ENCODE peak calls at places on chromosomes 3 and 15, in seven cellular contexts. R is OCI-LY7, X is GM23248, J is HepG2, P is GM23338, N is PC-3, D is IMR-90. W is an unnamed sample. For H4K20me1, the result is how much of the 10 kb centered on the place peaks cover.

GRCh38 chr3:111072016-111072891 is 638 bp downstream of the NECTIN3 start:
- DNase-seq in P (peak), R (no peak), N (peak), D (peak), X (peak), J (peak), W (no peak)

GRCh38 chr3:107561980-107562379 is 39.2 kb downstream of the BBX start:
- DNase-seq in P (no peak), D (peak), J (no peak), R (no peak), N (no peak), X (peak), W (no peak)

GRCh38 chr3:103341078-103341477 is 906.3 kb downstream of the ZPLD1 start:
- DNase-seq in X (no peak), P (no peak), J (no peak), D (no peak), N (no peak), R (no peak), W (no peak)

GRCh38 chr3:114758828-114759709 is 388.0 kb downstream of the ZBTB20 start:
- DNase-seq in D (peak), P (no peak), R (no peak), J (peak), N (no peak), X (peak), W (no peak)

GRCh38 chr15:69919816-69920215 is 177.9 kb downstream of the TLE3 start:
- DNase-seq in P (peak), R (peak), D (no peak), N (no peak), X (no peak), J (no peak), W (no peak)

GRCh38 chr15:64779630-64780029 is 4.2 kb upstream of the RBPMS2 start:
- DNase-seq in R (no peak), D (no peak), P (no peak), N (no peak), J (no peak), X (no peak), W (no peak)

GRCh38 chr15:52010633-52011595 is 8.1 kb upstream of the MAPK6 start:
- DNase-seq in D (peak), P (no peak), X (peak), N (peak), J (peak), R (no peak), W (peak)

GRCh38 chr15:99209326-99209725 is 40.1 kb downstream of the TTC23 start:
- DNase-seq in N (no peak), P (no peak), J (no peak), R (no peak), D (no peak), X (no peak), W (no peak)

GRCh38 chr3:25412269-25412668 is 15.8 kb upstream of the RARB start:
- DNase-seq in J (no peak), N (peak), D (peak), X (no peak), P (no peak), R (no peak), W (no peak)

GRCh38 chr3:16606398-16606797 is 1.2 kb upstream of the DAZL start:
- DNase-seq in P (peak), D (no peak), J (no peak), X (peak), R (no peak), N (peak), W (no peak)

GRCh38 chr3:42188365-42188764 is 77.6 kb downstream of the CCK start:
- DNase-seq in R (no peak), D (no peak), P (no peak), X (no peak), J (no peak), N (no peak), W (no peak)

GRCh38 chr3:101992861-101993260 is 143.5 kb downstream of the NFKBIZ start:
- DNase-seq in P (no peak), R (no peak), N (no peak), X (no peak), J (no peak), D (no peak), W (no peak)

GRCh38 chr3:184574552-184575430 is 13.2 kb downstream of the EPHB3 start:
- DNase-seq in P (peak), N (no peak), J (no peak), R (peak), X (no peak), D (no peak), W (no peak)

GRCh38 chr3:28267984-28268849 is 26.8 kb downstream of the CMC1 start:
- DNase-seq in X (no peak), J (no peak), D (no peak), R (no peak), P (peak), N (peak), W (no peak)

GRCh38 chr3:14989943-14990753 is 42.8 kb downstream of the NR2C2 start:
- DNase-seq in D (no peak), N (no peak), J (peak), R (no peak), P (peak), X (peak), W (no peak)

GRCh38 chr3:142723968-142724681 is at the start of gene TRPC1:
- DNase-seq in N (peak), R (peak), J (peak), D (peak), X (peak), P (peak), W (peak)

GRCh38 chr3:159928692-159929091 is 59.9 kb upstream of the IL12A start:
- DNase-seq in N (peak), J (no peak), X (peak), D (peak), P (no peak), R (no peak), W (peak)

GRCh38 chr3:152267319-152267689 is 1.4 kb upstream of the MBNL1 start:
- DNase-seq in D (no peak), J (no peak), X (peak), N (no peak), R (no peak), P (no peak), W (no peak)

GRCh38 chr3:38610436-38610835 is 39.1 kb downstream of the SCN5A start:
- DNase-seq in X (no peak), D (no peak), N (no peak), J (no peak), R (no peak), P (no peak), W (no peak)

GRCh38 chr15:47384776-47385175 is 332.5 kb upstream of the SEMA6D start:
- DNase-seq in J (no peak), N (no peak), D (peak), R (no peak), X (peak), P (no peak), W (no peak)

GRCh38 chr15:78906310-78906608 is 33.6 kb downstream of the MORF4L1 start:
- DNase-seq in R (no peak), J (peak), N (peak), P (no peak), D (peak), X (peak), W (no peak)

GRCh38 chr3:117444175-117444574 is 734.6 kb downstream of the TUSC7 start:
- DNase-seq in J (no peak), X (no peak), N (no peak), R (no peak), D (no peak), P (no peak), W (no peak)

GRCh38 chr3:27659279-27660021 is 62.7 kb downstream of the EOMES start:
- DNase-seq in R (peak), X (peak), N (peak), P (peak), D (peak), J (peak), W (no peak)

GRCh38 chr3:128133273-128133883 is 9.8 kb upstream of the RUVBL1 start:
- DNase-seq in X (peak), P (peak), R (peak), D (peak), N (peak), J (peak), W (no peak)

GRCh38 chr3:185796431-185797107 is 28.3 kb downstream of the IGF2BP2 start:
- DNase-seq in X (peak), J (peak), D (peak), N (peak), P (no peak), R (no peak), W (peak)

GRCh38 chr3:188270423-188270972 is 116.5 kb downstream of the LPP start:
- DNase-seq in R (no peak), D (peak), X (peak), J (peak), P (no peak), N (peak), W (no peak)

GRCh38 chr15:67741313-67741712 is 84.0 kb upstream of the SKOR1 start:
- DNase-seq in N (no peak), R (no peak), X (peak), J (no peak), P (no peak), D (no peak), W (no peak)

GRCh38 chr3:150765949-150766720 is 3.2 kb upstream of the SIAH2 start:
- DNase-seq in D (peak), X (peak), N (peak), J (peak), P (peak), R (peak), W (no peak)

GRCh38 chr3:197136744-197137143 is 107.1 kb upstream of the MELTF start:
- DNase-seq in N (no peak), D (no peak), R (no peak), J (no peak), X (no peak), P (no peak), W (no peak)

GRCh38 chr15:36911322-36911944 is 188.9 kb downstream of the MEIS2 start:
- DNase-seq in D (peak), J (peak), X (peak), P (peak), R (no peak), N (peak), W (no peak)

GRCh38 chr3:128679338-128679737 is 28.7 kb upstream of the RPN1 start:
- DNase-seq in X (no peak), R (no peak), D (no peak), N (no peak), P (no peak), J (no peak), W (no peak)

GRCh38 chr15:70376031-70376928 is 278.6 kb upstream of the TLE3 start:
- DNase-seq in P (peak), N (no peak), X (no peak), J (no peak), R (no peak), D (no peak), W (no peak)

GRCh38 chr3:40994611-40995010 is 204.7 kb upstream of the CTNNB1 start:
- DNase-seq in R (no peak), N (peak), P (no peak), J (no peak), X (peak), D (no peak), W (no peak)

GRCh38 chr3:86960551-86960950 is 30.4 kb downstream of the VGLL3 start:
- DNase-seq in D (no peak), J (no peak), R (no peak), X (peak), P (no peak), N (peak), W (no peak)

GRCh38 chr3:13484861-13485590 is 4.9 kb downstream of the HDAC11 start:
- DNase-seq in N (peak), R (no peak), J (peak), P (no peak), D (peak), X (no peak), W (no peak)

GRCh38 chr15:78065284-78065872 is 12.1 kb downstream of the TBC1D2B start:
- DNase-seq in X (peak), D (peak), N (peak), P (no peak), R (no peak), J (peak), W (peak)

GRCh38 chr3:194638991-194639605 is 5.9 kb upstream of the TMEM44 start:
- DNase-seq in P (no peak), J (no peak), R (no peak), X (no peak), D (no peak), N (no peak), W (no peak)

GRCh38 chr3:16512435-16513140 is 911 bp downstream of the RFTN1 start:
- DNase-seq in D (no peak), J (no peak), P (peak), R (peak), X (peak), N (no peak), W (no peak)

GRCh38 chr3:52247455-52248164 is 2.1 kb downstream of the PPM1M start:
- DNase-seq in N (no peak), P (no peak), R (no peak), X (no peak), D (no peak), J (no peak), W (no peak)

GRCh38 chr15:72112111-72112510 is 5.8 kb downstream of the MYO9A start:
- DNase-seq in J (no peak), X (no peak), R (no peak), D (no peak), P (no peak), N (no peak), W (no peak)
- H4K20me1 ChIP-seq in J (under half), X (under half), R (under half), D (half or more), P (under half), N (under half), W (under half)

DNA sequence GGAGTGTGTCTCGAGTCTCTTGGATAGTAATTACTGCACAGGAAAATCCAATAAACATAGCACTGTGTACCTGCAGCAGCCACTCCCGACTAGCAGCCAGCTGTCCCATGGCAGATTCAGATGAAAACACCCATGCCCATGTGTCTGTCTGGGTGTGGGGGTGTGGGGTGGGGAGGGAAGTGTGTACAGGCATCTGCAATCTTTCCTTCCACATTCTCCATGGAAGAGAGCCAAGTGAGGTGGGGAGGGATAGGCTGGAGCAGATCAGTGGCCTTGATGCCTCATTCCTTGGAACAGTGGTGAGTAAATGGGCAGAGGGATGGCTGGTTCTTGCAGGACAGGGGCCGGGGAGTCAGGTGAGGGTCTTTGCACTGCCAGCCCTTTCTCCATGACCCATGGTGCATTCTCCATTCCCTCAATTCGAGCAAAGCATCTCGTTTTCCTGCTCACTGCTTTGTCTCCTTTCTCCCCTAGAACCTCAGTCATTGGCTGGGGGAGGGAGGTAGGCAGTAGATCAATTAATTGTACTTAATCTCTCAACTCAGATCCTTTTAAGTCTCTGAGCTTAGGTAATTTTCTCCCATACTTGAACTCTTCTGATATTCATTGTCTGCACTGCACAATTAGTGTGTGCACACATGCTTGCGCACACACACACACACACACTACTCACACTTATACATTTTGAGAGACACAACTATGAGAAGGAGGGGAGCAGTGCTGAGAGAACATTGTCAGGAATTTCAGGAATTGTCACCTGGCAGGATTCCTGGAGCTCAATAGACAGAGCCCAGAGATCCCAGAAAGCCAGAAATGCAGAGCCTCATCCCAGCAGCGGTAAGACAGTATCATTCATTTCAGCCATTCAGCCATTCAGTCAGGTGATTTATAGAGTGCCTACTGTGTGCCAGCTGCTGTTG is 31.8 kb downstream of the PDIA5 start:
- DNase-seq in P (peak), R (no peak), N (no peak), J (no peak), X (peak), D (no peak), W (no peak)
- H4K20me1 ChIP-seq in P (under half), R (under half), N (under half), J (under half), X (under half), D (half or more), W (under half)

DNA sequence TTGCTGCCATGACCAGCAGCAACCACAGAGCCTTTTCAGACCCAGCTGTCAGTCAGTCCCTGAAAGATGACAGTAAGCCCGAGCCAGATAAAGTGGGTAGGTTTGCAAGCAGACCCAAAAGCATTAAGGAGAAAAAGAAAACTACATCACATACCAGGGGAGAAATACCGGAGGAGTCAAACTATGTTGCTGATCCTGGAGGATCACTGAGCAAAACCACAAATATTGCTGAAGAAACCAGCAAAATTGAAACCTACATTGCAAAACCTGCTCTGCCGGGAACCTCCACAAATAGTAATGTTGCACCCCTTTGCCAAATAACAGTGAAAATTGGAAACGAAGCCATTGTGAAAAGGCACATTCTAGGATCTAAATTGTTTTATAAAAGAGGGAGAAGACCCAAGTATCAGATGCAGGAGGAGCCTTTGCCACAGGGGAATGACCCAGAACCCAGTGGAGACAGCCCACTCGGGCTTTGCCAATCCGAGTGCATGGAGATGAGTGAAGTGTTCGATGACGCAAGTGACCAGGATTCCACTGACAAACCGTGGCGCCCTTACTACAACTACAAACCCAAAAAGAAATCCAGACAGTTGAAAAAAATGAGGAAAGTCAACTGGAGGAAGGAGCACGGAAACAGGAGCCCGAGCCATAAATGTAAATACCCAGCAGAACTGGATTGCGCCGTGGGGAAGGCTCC is 42.1 kb upstream of the RASA2 start:
- DNase-seq in J (no peak), R (no peak), N (no peak), P (no peak), X (peak), D (no peak), W (no peak)
- H4K20me1 ChIP-seq in J (under half), R (under half), N (under half), P (under half), X (under half), D (under half), W (under half)

GRCh38 chr3:46950661-46951241 is 25.8 kb downstream of the CCDC12 start:
- DNase-seq in N (no peak), X (no peak), D (no peak), P (no peak), R (no peak), J (no peak), W (no peak)
- H4K20me1 ChIP-seq in N (half or more), X (under half), D (half or more), P (half or more), R (half or more), J (half or more), W (under half)